ENCODE peak calls at places on chromosomes 3 and 15, in ten cellular contexts. S is fibroblast of lung, H is PC-9, B is HepG2, K is HCT116, N is H1, M is PC-3, G is GM12878, P is hepatocyte, V is astrocyte. W is an unnamed sample.

GRCh38 chr15:90035095-90035834 is 34.1 kb downstream of the ZNF710 start:
- DNase-seq in N (no peak), V (peak; percentile 70), K (no peak), G (no peak), S (peak; percentile 17), P (peak; percentile 76), M (peak; percentile 66), B (peak; percentile 81), H (peak; percentile 88), W (no peak)

GRCh38 chr3:69712933-69713332 is 26.3 kb upstream of the MITF start:
- DNase-seq in P (no peak), K (no peak), N (no peak), B (no peak), G (no peak), V (no peak), M (no peak), H (no peak), S (no peak), W (no peak)

GRCh38 chr3:113516115-113516505 is 1.2 kb upstream of the SPICE1 start:
- DNase-seq in N (no peak), S (no peak), M (peak; percentile 48), B (peak; percentile 44), H (no peak), G (no peak), P (no peak), K (no peak), V (no peak), W (no peak)

GRCh38 chr15:100958326-100959065 is 39.3 kb downstream of the LRRK1 start:
- DNase-seq in N (no peak), S (peak; percentile 37), G (no peak), K (no peak), V (peak; percentile 75), B (no peak), M (peak; percentile 77), H (no peak), P (no peak), W (no peak)

GRCh38 chr15:40828447-40829036 is at the start of gene PPP1R14D:
- DNase-seq in K (no peak), N (no peak), P (no peak), G (no peak), S (no peak), M (no peak), B (no peak), H (no peak), V (no peak), W (no peak)

GRCh38 chr15:90594297-90594696 is 64.6 kb downstream of the CRTC3 start:
- DNase-seq in N (no peak), M (peak; percentile 81), S (peak; percentile 50), G (peak; percentile 80), H (peak; percentile 57), V (peak; percentile 23), B (no peak), K (no peak), P (no peak), W (peak; percentile 83)

GRCh38 chr3:159897331-159898075 is 91.1 kb upstream of the IL12A start:
- DNase-seq in K (no peak), N (no peak), P (no peak), H (no peak), B (no peak), S (peak; percentile 90), M (no peak), V (peak; percentile 74), G (no peak), W (no peak)

GRCh38 chr15:33328105-33328504 is 17.3 kb downstream of the RYR3 start:
- DNase-seq in N (no peak), B (no peak), K (no peak), S (no peak), P (no peak), V (no peak), G (no peak), H (no peak), M (no peak), W (no peak)

GRCh38 chr3:8451696-8452095 is 49.9 kb upstream of the LMCD1 start:
- DNase-seq in G (no peak), B (no peak), S (no peak), N (no peak), H (no peak), K (no peak), M (no peak), P (no peak), V (peak; percentile 60), W (no peak)

GRCh38 chr3:62154457-62155148 is 218.7 kb downstream of the FEZF2 start:
- DNase-seq in B (peak; percentile 7), M (no peak), N (no peak), P (no peak), H (no peak), K (no peak), V (no peak), G (no peak), S (no peak), W (peak; percentile 23)

GRCh38 chr3:8607285-8608040 is 37.1 kb downstream of the SSUH2 start:
- DNase-seq in V (peak; percentile 68), S (peak; percentile 83), B (peak; percentile 55), G (no peak), N (no peak), M (peak; percentile 74), P (peak; percentile 84), H (peak; percentile 46), K (peak; percentile 15), W (no peak)

GRCh38 chr3:123111640-123112039 is 44.8 kb downstream of the PDIA5 start:
- DNase-seq in V (no peak), M (no peak), B (no peak), N (no peak), H (no peak), K (no peak), P (no peak), S (no peak), G (no peak), W (no peak)

GRCh38 chr15:46710561-46710960 is 1006.7 kb upstream of the SEMA6D start:
- DNase-seq in K (no peak), V (no peak), M (no peak), S (no peak), B (no peak), H (no peak), P (no peak), G (no peak), N (no peak), W (no peak)

GRCh38 chr3:71122641-71123040 is 460.9 kb downstream of the FOXP1 start:
- DNase-seq in V (no peak), P (no peak), B (no peak), N (no peak), K (no peak), H (no peak), S (no peak), G (no peak), M (no peak), W (no peak)

GRCh38 chr3:71124048-71124447 is 459.5 kb downstream of the FOXP1 start:
- DNase-seq in B (no peak), G (no peak), M (no peak), K (no peak), S (no peak), N (no peak), P (no peak), V (no peak), H (no peak), W (no peak)

GRCh38 chr3:71127463-71128243 is 455.9 kb downstream of the FOXP1 start:
- DNase-seq in P (peak; percentile 40), B (no peak), S (peak; percentile 78), M (no peak), K (no peak), V (peak; percentile 83), N (no peak), H (no peak), G (no peak), W (no peak)

GRCh38 chr3:71127052-71127451 is 456.5 kb downstream of the FOXP1 start:
- DNase-seq in N (no peak), M (no peak), K (no peak), G (no peak), B (no peak), S (no peak), V (no peak), P (no peak), H (no peak), W (no peak)

DNA sequence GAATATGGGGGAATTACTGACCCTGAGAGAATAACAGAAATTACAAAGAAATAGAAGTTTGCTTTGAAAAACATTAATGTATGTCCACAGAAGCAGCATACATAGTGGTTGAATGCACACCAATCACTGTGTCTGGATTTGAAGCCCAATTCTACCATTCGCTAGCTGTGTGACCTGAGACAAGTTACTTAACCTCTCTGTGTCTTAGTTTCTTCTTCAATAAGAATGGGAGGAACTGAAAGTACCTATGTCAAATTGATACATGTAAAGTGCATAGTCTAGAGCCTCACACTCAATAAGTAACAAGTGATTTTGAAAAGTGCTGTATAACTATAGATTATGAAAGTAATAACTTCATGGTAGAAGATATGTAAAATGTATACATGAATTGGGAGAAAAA is 457.8 kb downstream of the FOXP1 start:
- DNase-seq in S (no peak), V (no peak), N (no peak), G (no peak), K (no peak), B (no peak), M (no peak), H (no peak), P (no peak), W (no peak)
- TF ChIP-seq EZH2 in S (no peak), V (no peak), N (no peak), G (no peak), K (no peak), B (no peak), M (no peak), H (no peak), P (no peak), W (no peak)

GRCh38 chr3:72361990-72362389 is 486.3 kb downstream of the SHQ1 start:
- DNase-seq in V (no peak), B (no peak), M (no peak), H (no peak), P (no peak), N (no peak), K (no peak), G (no peak), S (no peak), W (no peak)
- H2AFZ ChIP-seq in V (no peak overlapping the region), B (no peak overlapping the region), M (no peak overlapping the region), H (no peak overlapping the region), P (no peak overlapping the region), N (no peak overlapping the region), K (no peak overlapping the region), G (no peak overlapping the region), S (no peak overlapping the region), W (no peak overlapping the region)

GRCh38 chr3:55474213-55474632 is 12.9 kb downstream of the WNT5A start:
- DNase-seq in N (no peak), S (no peak), G (no peak), K (no peak), B (no peak), V (no peak), M (no peak), H (no peak), P (no peak), W (no peak)
- TF ChIP-seq EZH2 in N (peak; percentile 67), S (no peak), G (no peak), K (no peak), B (no peak), V (no peak), M (no peak), H (no peak), P (no peak), W (no peak)

DNA sequence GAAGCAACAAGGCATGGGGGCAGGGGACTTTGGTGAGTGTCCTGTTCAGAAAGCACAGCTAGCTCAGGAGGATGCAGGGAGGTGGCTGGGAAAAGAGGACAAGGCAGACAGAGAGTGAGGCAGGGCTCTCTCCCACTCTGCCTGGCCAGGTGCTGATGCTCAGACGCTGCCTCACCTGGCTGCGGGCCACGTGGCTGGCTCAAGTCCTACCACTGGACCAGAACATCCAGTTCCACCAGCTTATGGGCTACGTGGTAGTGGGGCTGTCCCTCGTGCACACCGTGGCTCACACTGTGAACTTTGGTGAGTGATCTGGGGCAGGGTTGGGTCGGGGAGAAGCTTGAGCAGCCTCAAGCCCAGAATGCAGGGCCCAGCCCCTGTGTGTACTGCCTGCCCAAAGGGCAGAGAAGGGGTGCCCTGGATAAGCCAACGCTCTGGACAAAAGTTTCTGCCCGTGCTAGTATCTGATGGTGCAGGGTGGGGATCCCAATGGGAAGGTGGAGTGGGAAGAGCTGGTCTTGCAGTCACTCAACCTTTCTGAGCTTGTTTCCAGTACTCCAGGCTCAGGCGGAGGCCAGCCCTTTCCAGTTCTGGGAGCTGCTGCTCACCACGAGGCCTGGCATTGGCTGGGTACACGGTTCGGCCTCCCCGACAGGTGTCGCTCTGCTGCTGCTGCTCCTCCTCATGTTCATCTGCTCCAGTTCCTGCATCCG is 20.9 kb downstream of the NOX5 start:
- DNase-seq in V (no peak), P (peak; percentile 43), M (peak; percentile 92), S (no peak), N (peak; percentile 21), B (peak; percentile 23), G (no peak), H (peak; percentile 45), K (no peak), W (no peak)
- H2AFZ ChIP-seq in V (no peak overlapping the region), P (no peak overlapping the region), M (no peak overlapping the region), S (no peak overlapping the region), N (peak overlapping the region; percentile 87), B (no peak overlapping the region), G (no peak overlapping the region), H (no peak overlapping the region), K (no peak overlapping the region), W (no peak overlapping the region)

W was measured in DND-41.